ENCODE peak calls at places on chromosomes 11 and 22, in seven cellular contexts. U is left lobe of liver, P is NCI-H2171, B is kidney tubule cell, H is spleen, M is pons, Q is mucosa of descending colon. K is an unnamed sample.

GRCh38 chr11:3056296-3057068 is 741 bp downstream of the CARS1 start:
- DNase-seq in P (no peak), M (no peak), Q (peak), H (no peak), U (peak), B (peak), K (no peak)

GRCh38 chr11:79226136-79226535 is 214.7 kb downstream of the TENM4 start:
- DNase-seq in P (no peak), U (no peak), H (no peak), Q (no peak), M (no peak), B (no peak), K (no peak)

GRCh38 chr22:46947516-46948260 is 185.2 kb downstream of the TBC1D22A start:
- DNase-seq in H (no peak), Q (no peak), U (no peak), M (no peak), P (no peak), B (no peak), K (no peak)

GRCh38 chr11:86035164-86035563 is 33.7 kb downstream of the PICALM start:
- DNase-seq in M (no peak), Q (no peak), B (no peak), P (no peak), H (no peak), U (no peak), K (no peak)

GRCh38 chr11:117808768-117809167 is 11.8 kb upstream of the DSCAML1 start:
- DNase-seq in B (no peak), M (no peak), U (no peak), Q (peak), P (no peak), H (peak), K (peak)

GRCh38 chr11:1548221-1549070 is 23.6 kb downstream of the DUSP8 start:
- DNase-seq in P (no peak), Q (peak), U (peak), B (peak), M (peak), H (no peak), K (peak)

GRCh38 chr11:77374108-77374507 is 72.6 kb upstream of the GDPD4 start:
- DNase-seq in P (no peak), U (no peak), Q (no peak), B (no peak), M (no peak), H (no peak), K (no peak)

GRCh38 chr22:23745780-23746179 is 5.1 kb downstream of the ZNF70 start:
- DNase-seq in M (no peak), P (no peak), B (no peak), U (no peak), Q (no peak), H (no peak), K (no peak)

GRCh38 chr22:30217698-30218565 is 28.6 kb downstream of the LIF start:
- DNase-seq in P (no peak), B (peak), U (no peak), Q (no peak), M (no peak), H (no peak), K (no peak)

GRCh38 chr11:13140028-13140870 is 131.1 kb downstream of the RASSF10 start:
- DNase-seq in Q (peak), U (peak), M (no peak), B (peak), P (no peak), H (no peak), K (no peak)

GRCh38 chr11:10488121-10488580 is 33.1 kb downstream of the AMPD3 start:
- DNase-seq in Q (peak), M (no peak), P (no peak), H (no peak), B (peak), U (peak), K (no peak)

GRCh38 chr11:62974848-62975522 is 9.8 kb downstream of the SLC22A6 start:
- DNase-seq in U (no peak), P (peak), B (peak), Q (peak), H (no peak), M (no peak), K (peak)

GRCh38 chr11:68010058-68011041 is at the start of gene ALDH3B1:
- DNase-seq in Q (peak), U (peak), M (peak), P (no peak), H (peak), B (peak), K (peak)

GRCh38 chr11:8338138-8338537 is 74.5 kb upstream of the LMO1 start:
- DNase-seq in Q (peak), B (peak), H (no peak), P (no peak), U (no peak), M (peak), K (peak)